ENCODE peak calls at places on chromosome 10, in nine cellular contexts. J, X, B, Q, G, A, E, N and L are unnamed samples.

GRCh38 chr10:62597226-62597625 is 207.3 kb upstream of the ADO start:
- DNase-seq in J (no peak), X (no peak), B (peak), Q (no peak), G (no peak), A (no peak), E (no peak), N (no peak), L (no peak)

GRCh38 chr10:97814996-97815395 is 34.6 kb upstream of the GOLGA7B start:
- DNase-seq in J (no peak), X (no peak), B (no peak), Q (no peak), G (no peak), A (no peak), E (no peak), N (no peak), L (no peak)

GRCh38 chr10:70500339-70500738 is 21.8 kb downstream of the PALD1 start:
- DNase-seq in J (no peak), X (no peak), B (no peak), Q (no peak), G (no peak), A (no peak), E (no peak), N (no peak), L (no peak)

GRCh38 chr10:117616179-117616578 is 73.6 kb downstream of the EMX2 start:
- DNase-seq in J (no peak), X (no peak), B (no peak), Q (no peak), G (no peak), A (peak), E (no peak), N (no peak), L (no peak)

GRCh38 chr10:125634606-125635005 is 48.4 kb downstream of the TEX36 start:
- DNase-seq in J (no peak), X (no peak), B (no peak), Q (no peak), G (no peak), A (no peak), E (no peak), N (no peak), L (no peak)

GRCh38 chr10:125343118-125343752 is 182.9 kb upstream of the CTBP2 start:
- DNase-seq in J (peak), X (no peak), B (peak), Q (no peak), G (no peak), A (no peak), E (peak), N (no peak), L (peak)

GRCh38 chr10:116183733-116184447 is 89.1 kb downstream of the GFRA1 start:
- DNase-seq in J (peak), X (no peak), B (no peak), Q (no peak), G (peak), A (no peak), E (peak), N (no peak), L (no peak)

GRCh38 chr10:93437000-93437945 is 44.9 kb downstream of the MYOF start:
- DNase-seq in J (peak), X (no peak), B (peak), Q (peak), G (peak), A (no peak), E (peak), N (no peak), L (no peak)

GRCh38 chr10:127398140-127398966 is 150.8 kb upstream of the NPS start:
- DNase-seq in J (no peak), X (no peak), B (peak), Q (no peak), G (no peak), A (no peak), E (peak), N (no peak), L (no peak)

GRCh38 chr10:108250954-108251620 is 1086.6 kb upstream of the SORCS1 start:
- DNase-seq in J (no peak), X (no peak), B (peak), Q (no peak), G (no peak), A (no peak), E (no peak), N (no peak), L (no peak)

GRCh38 chr10:88042162-88043100 is 179.0 kb downstream of the PTEN start:
- DNase-seq in J (no peak), X (no peak), B (peak), Q (peak), G (no peak), A (no peak), E (peak), N (no peak), L (no peak)

GRCh38 chr10:103757531-103758293 is 97.7 kb downstream of the SH3PXD2A start:
- DNase-seq in J (peak), X (peak), B (peak), Q (peak), G (no peak), A (no peak), E (no peak), N (peak), L (no peak)

GRCh38 chr10:4941540-4942330 is 21.5 kb upstream of the AKR1C1 start:
- DNase-seq in J (no peak), X (no peak), B (peak), Q (no peak), G (peak), A (no peak), E (no peak), N (no peak), L (no peak)

GRCh38 chr10:85612378-85612775 is 754.2 kb downstream of the GRID1 start:
- DNase-seq in J (no peak), X (peak), B (no peak), Q (no peak), G (no peak), A (no peak), E (no peak), N (no peak), L (no peak)

GRCh38 chr10:93413252-93413689 is 68.9 kb downstream of the MYOF start:
- DNase-seq in J (no peak), X (peak), B (peak), Q (no peak), G (no peak), A (no peak), E (no peak), N (no peak), L (no peak)

GRCh38 chr10:86940677-86941076 is 16.7 kb downstream of the MMRN2 start:
- DNase-seq in J (no peak), X (no peak), B (no peak), Q (no peak), G (no peak), A (no peak), E (no peak), N (no peak), L (no peak)

GRCh38 chr10:25226775-25227682 is 52.2 kb downstream of the GPR158 start:
- DNase-seq in J (peak), X (no peak), B (peak), Q (no peak), G (peak), A (peak), E (peak), N (no peak), L (peak)

GRCh38 chr10:22438714-22439113 is 93.4 kb downstream of the SPAG6 start:
- DNase-seq in J (no peak), X (no peak), B (no peak), Q (no peak), G (no peak), A (no peak), E (no peak), N (no peak), L (no peak)

GRCh38 chr10:100510533-100511308 is 8.9 kb downstream of the SEC31B start:
- DNase-seq in J (no peak), X (peak), B (no peak), Q (no peak), G (no peak), A (no peak), E (no peak), N (no peak), L (no peak)

GRCh38 chr10:132366006-132366405 is 31.0 kb upstream of the PWWP2B start:
- DNase-seq in J (no peak), X (no peak), B (no peak), Q (peak), G (no peak), A (no peak), E (no peak), N (peak), L (no peak)

GRCh38 chr10:25867321-25867720 is 66.7 kb upstream of the MYO3A start:
- DNase-seq in J (no peak), X (no peak), B (peak), Q (no peak), G (no peak), A (no peak), E (no peak), N (no peak), L (no peak)

GRCh38 chr10:79021331-79021907 is 47.3 kb upstream of the ZMIZ1 start:
- DNase-seq in J (no peak), X (no peak), B (no peak), Q (peak), G (peak), A (no peak), E (no peak), N (peak), L (no peak)

GRCh38 chr10:88401671-88402347 is 181.3 kb downstream of the RNLS start:
- DNase-seq in J (no peak), X (no peak), B (peak), Q (no peak), G (no peak), A (no peak), E (no peak), N (no peak), L (no peak)

GRCh38 chr10:129766611-129767550 is 197.2 kb downstream of the EBF3 start:
- DNase-seq in J (no peak), X (no peak), B (no peak), Q (peak), G (peak), A (no peak), E (no peak), N (peak), L (no peak)

GRCh38 chr10:35896011-35896410 is 253.9 kb upstream of the FZD8 start:
- DNase-seq in J (no peak), X (no peak), B (peak), Q (no peak), G (no peak), A (no peak), E (no peak), N (no peak), L (no peak)

GRCh38 chr10:101442456-101442800 is 88.5 kb downstream of the BTRC start:
- DNase-seq in J (no peak), X (no peak), B (no peak), Q (no peak), G (no peak), A (no peak), E (no peak), N (no peak), L (no peak)

GRCh38 chr10:112532053-112532658 is 85.1 kb downstream of the VTI1A start:
- DNase-seq in J (no peak), X (no peak), B (no peak), Q (no peak), G (no peak), A (peak), E (no peak), N (no peak), L (no peak)

GRCh38 chr10:58661336-58661735 is 148.7 kb downstream of the BICC1 start:
- DNase-seq in J (no peak), X (no peak), B (no peak), Q (no peak), G (no peak), A (no peak), E (no peak), N (no peak), L (no peak)

GRCh38 chr10:29751232-29751631 is 116.5 kb upstream of the SVIL start:
- DNase-seq in J (no peak), X (no peak), B (no peak), Q (no peak), G (no peak), A (no peak), E (no peak), N (no peak), L (no peak)

GRCh38 chr10:3757638-3758490 is 27.1 kb downstream of the KLF6 start:
- DNase-seq in J (no peak), X (no peak), B (peak), Q (no peak), G (no peak), A (peak), E (no peak), N (no peak), L (no peak)

GRCh38 chr10:82811621-82812020 is 936.6 kb downstream of the NRG3 start:
- DNase-seq in J (peak), X (no peak), B (peak), Q (no peak), G (no peak), A (peak), E (peak), N (no peak), L (peak)

GRCh38 chr10:178208-178607 is 43.0 kb downstream of the ZMYND11 start:
- DNase-seq in J (no peak), X (no peak), B (peak), Q (no peak), G (no peak), A (no peak), E (no peak), N (no peak), L (no peak)

GRCh38 chr10:29811751-29812427 is 177.1 kb upstream of the SVIL start:
- DNase-seq in J (no peak), X (no peak), B (peak), Q (peak), G (no peak), A (no peak), E (no peak), N (no peak), L (no peak)

DNA sequence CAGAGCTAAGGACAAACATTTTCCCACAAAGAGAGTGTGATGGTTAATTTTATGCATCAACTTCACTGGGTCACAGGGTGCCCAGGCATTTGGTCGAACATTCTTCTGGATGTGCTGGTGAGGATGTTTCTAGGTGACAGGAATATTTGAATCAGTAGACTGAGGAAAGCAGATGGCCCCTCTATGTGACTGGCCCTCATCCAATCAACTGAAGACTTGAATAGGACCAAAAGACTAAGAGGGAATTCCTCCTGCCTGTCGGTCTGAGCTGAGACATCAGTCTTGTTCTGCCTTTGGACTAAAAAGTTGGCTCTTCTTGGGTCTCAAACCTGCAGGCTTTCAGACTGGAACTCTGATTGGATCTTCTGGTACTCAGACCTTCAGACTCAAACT is 44.4 kb downstream of the AFAP1L2 start:
- DNase-seq in J (no peak), X (no peak), B (no peak), Q (no peak), G (no peak), A (no peak), E (no peak), N (no peak), L (no peak)
- TF ChIP-seq CTCF in J (no peak), X (no peak), B (no peak), Q (no peak), G (no peak), A (no peak), E (no peak), N (no peak), L (no peak)

DNA sequence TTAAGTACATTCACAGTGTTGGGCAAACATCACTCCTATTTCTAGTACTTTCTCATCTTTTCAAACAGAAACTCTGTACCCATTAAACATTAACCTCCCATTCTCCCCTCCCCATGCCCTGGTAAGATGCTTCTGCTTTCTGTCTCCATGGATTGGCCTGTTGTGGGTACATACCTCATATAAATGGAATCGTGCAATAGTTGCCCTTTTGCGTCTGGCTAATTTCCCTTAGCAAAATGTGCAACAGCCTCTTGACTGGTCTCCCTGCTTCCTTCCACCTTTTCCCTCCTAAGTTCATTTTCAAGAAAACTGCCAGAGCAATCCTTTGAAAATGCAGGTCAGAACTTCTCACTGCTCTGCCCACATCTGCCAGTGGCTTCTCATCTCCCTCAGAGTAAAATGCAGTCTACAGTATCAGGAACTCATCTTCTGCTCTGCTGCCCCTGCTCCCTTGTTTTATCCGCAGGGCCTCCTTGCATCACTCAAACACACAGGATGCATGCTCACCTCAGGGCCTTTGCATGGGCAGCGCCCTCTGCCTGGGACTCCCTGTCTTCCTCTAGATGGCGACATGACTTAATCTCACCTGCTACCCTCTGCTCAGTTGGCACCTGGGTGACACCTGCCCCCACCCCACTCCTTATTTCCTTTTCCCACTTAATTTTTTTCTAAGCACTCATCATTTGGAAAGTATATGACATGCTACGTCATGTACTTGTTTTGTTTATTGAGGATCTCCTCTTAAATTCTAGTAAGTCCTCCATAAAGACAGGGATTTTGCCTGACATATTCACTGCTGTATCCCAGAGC is 44.3 kb upstream of the ECHDC3 start:
- DNase-seq in J (no peak), X (no peak), B (no peak), Q (no peak), G (no peak), A (no peak), E (no peak), N (no peak), L (no peak)
- TF ChIP-seq CTCF in J (no peak), X (no peak), B (no peak), Q (no peak), G (no peak), A (peak), E (no peak), N (no peak), L (no peak)

DNA sequence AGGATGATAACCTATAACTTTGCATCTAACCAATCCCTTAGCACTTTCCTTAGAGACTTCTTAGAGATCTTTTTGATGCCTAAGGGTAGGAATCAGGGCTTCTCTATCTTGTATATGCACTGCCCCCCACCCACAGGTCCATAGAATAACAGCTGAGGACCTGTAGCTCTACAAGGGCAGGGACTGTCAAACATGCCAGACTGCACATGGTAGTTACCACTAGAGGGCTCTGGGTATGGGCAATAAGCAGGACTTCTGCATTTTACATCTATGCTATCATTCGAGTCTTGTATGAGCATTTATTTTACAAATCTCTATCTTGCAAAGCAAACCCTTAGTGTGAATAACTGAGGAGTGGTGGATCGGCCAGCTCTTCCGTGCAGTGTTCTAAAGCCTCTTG is 219.1 kb downstream of the WDR11 start:
- DNase-seq in J (peak), X (no peak), B (no peak), Q (no peak), G (peak), A (no peak), E (peak), N (no peak), L (no peak)
- TF ChIP-seq CTCF in J (peak), X (no peak), B (no peak), Q (no peak), G (peak), A (no peak), E (peak), N (no peak), L (peak)

GRCh38 chr10:28503114-28503513 is 29.8 kb upstream of the WAC start:
- DNase-seq in J (no peak), X (no peak), B (no peak), Q (no peak), G (peak), A (no peak), E (no peak), N (peak), L (no peak)
- TF ChIP-seq CTCF in J (no peak), X (no peak), B (no peak), Q (no peak), G (peak), A (no peak), E (no peak), N (no peak), L (peak)

GRCh38 chr10:14889318-14889717 is 10.7 kb downstream of the SUV39H2 start:
- DNase-seq in J (no peak), X (no peak), B (peak), Q (no peak), G (no peak), A (peak), E (no peak), N (no peak), L (no peak)
- TF ChIP-seq CTCF in J (peak), X (no peak), B (peak), Q (no peak), G (peak), A (peak), E (peak), N (peak), L (peak)